ENCODE peak calls at places on chromosomes 7 and 10, in ten cellular contexts. L is astrocyte of the spinal cord, O is dorsolateral prefrontal cortex, I is DND-41, U is left ventricle myocardium inferior, A is nephron progenitor cell, T is brain microvascular endothelial cell, Z is thyroid gland, B is AG09319, N is NB4. M is an unnamed sample.

GRCh38 chr10:126902157-126902556 is 3.1 kb upstream of the DOCK1 start:
- DNase-seq in U (no peak), B (peak), N (no peak), T (peak), A (no peak), O (no peak), I (no peak), Z (no peak), L (peak), M (no peak)

GRCh38 chr7:117645456-117646181 is 165.8 kb downstream of the CFTR start:
- DNase-seq in Z (no peak), N (peak), O (no peak), B (peak), T (peak), I (no peak), A (no peak), L (peak), U (no peak), M (no peak)

GRCh38 chr10:11793762-11794479 is 29.2 kb upstream of the PROSER2 start:
- DNase-seq in T (peak), N (no peak), Z (no peak), I (no peak), L (peak), U (no peak), O (no peak), B (no peak), A (no peak), M (no peak)

GRCh38 chr10:131998050-131998844 is 16.5 kb upstream of the BNIP3 start:
- DNase-seq in Z (peak), U (no peak), B (no peak), T (no peak), L (no peak), O (no peak), A (no peak), I (no peak), N (no peak), M (no peak)

GRCh38 chr7:148084138-148084537 is 506.4 kb upstream of the C7orf33 start:
- DNase-seq in B (no peak), N (peak), O (peak), L (peak), A (peak), I (peak), U (no peak), T (peak), Z (peak), M (peak)

GRCh38 chr7:155338632-155339320 is 41.1 kb downstream of the INSIG1 start:
- DNase-seq in N (peak), O (no peak), A (no peak), T (no peak), B (no peak), U (no peak), L (no peak), I (peak), Z (no peak), M (no peak)

GRCh38 chr7:3415730-3416366 is 114.8 kb downstream of the SDK1 start:
- DNase-seq in T (no peak), A (no peak), O (no peak), L (no peak), N (no peak), Z (no peak), I (no peak), U (no peak), B (no peak), M (no peak)

GRCh38 chr10:132536241-132536963 is 1.2 kb upstream of the INPP5A start:
- DNase-seq in N (peak), U (peak), B (no peak), L (no peak), T (no peak), I (no peak), Z (peak), O (peak), A (no peak), M (no peak)

GRCh38 chr7:122970740-122971725 is 24.5 kb downstream of the TAS2R16 start:
- DNase-seq in A (no peak), L (no peak), B (no peak), I (no peak), T (no peak), Z (no peak), U (no peak), O (no peak), N (no peak), M (no peak)

GRCh38 chr10:114073787-114074186 is 30.1 kb downstream of the ADRB1 start:
- DNase-seq in B (no peak), U (no peak), Z (no peak), N (peak), A (no peak), T (no peak), I (peak), L (no peak), O (no peak), M (no peak)

GRCh38 chr10:42975558-42976352 is 101.1 kb upstream of the RET start:
- DNase-seq in I (no peak), O (peak), U (no peak), N (peak), A (no peak), B (no peak), T (no peak), L (no peak), Z (no peak), M (peak)

GRCh38 chr7:156460861-156461632 is 179.5 kb upstream of the RNF32 start:
- DNase-seq in Z (no peak), I (no peak), U (no peak), B (no peak), A (peak), N (no peak), L (no peak), O (no peak), T (no peak), M (no peak)

GRCh38 chr7:96244244-96244991 is 77.5 kb downstream of the SLC25A13 start:
- DNase-seq in Z (no peak), L (no peak), N (no peak), T (no peak), I (no peak), B (no peak), A (no peak), U (no peak), O (no peak), M (no peak)

GRCh38 chr10:90458571-90458970 is 399.3 kb downstream of the HTR7 start:
- DNase-seq in I (peak), O (no peak), Z (no peak), T (no peak), N (no peak), L (no peak), U (no peak), B (no peak), A (no peak), M (no peak)

GRCh38 chr7:100612730-100613446 is 548 bp downstream of the MOSPD3 start:
- DNase-seq in I (peak), U (no peak), A (peak), N (peak), B (no peak), O (no peak), L (peak), Z (peak), T (no peak), M (no peak)

GRCh38 chr10:87750001-87750651 is 67.9 kb downstream of the ATAD1 start:
- DNase-seq in I (no peak), A (no peak), L (peak), B (peak), O (no peak), U (no peak), Z (no peak), N (peak), T (no peak), M (no peak)

GRCh38 chr10:114507449-114507848 is 103.1 kb upstream of the AFAP1L2 start:
- DNase-seq in T (no peak), I (no peak), L (no peak), U (peak), N (no peak), O (no peak), B (no peak), A (no peak), Z (peak), M (peak)

GRCh38 chr10:108970016-108970415 is 953.3 kb downstream of the XPNPEP1 start:
- DNase-seq in L (peak), O (no peak), I (peak), U (no peak), B (no peak), T (no peak), N (peak), A (peak), Z (no peak), M (no peak)

GRCh38 chr10:124669824-124670654 is 74.1 kb downstream of the FAM53B start:
- DNase-seq in B (no peak), N (no peak), Z (peak), A (no peak), T (no peak), O (no peak), U (no peak), L (no peak), I (no peak), M (no peak)

GRCh38 chr10:124672181-124672638 is 72.0 kb downstream of the FAM53B start:
- DNase-seq in O (peak), N (no peak), Z (no peak), A (no peak), L (no peak), U (no peak), B (no peak), T (no peak), I (no peak), M (no peak)

GRCh38 chr10:124670849-124671248 is 73.3 kb downstream of the FAM53B start:
- DNase-seq in T (no peak), Z (no peak), N (no peak), B (no peak), U (no peak), L (no peak), O (peak), A (no peak), I (peak), M (no peak)

GRCh38 chr10:124669141-124669823 is 74.9 kb downstream of the FAM53B start:
- DNase-seq in N (no peak), O (no peak), B (no peak), L (no peak), Z (no peak), T (no peak), A (no peak), I (no peak), U (no peak), M (no peak)

GRCh38 chr10:124671486-124672075 is 72.6 kb downstream of the FAM53B start:
- DNase-seq in O (peak), Z (no peak), N (peak), I (no peak), L (no peak), B (no peak), T (no peak), A (peak), U (peak), M (no peak)
- TF ChIP-seq CTCF in O (peak), Z (no peak), N (peak), I (no peak), L (no peak), B (no peak), T (peak), A (peak), U (peak), M (no peak)

GRCh38 chr7:71752171-71752935 is 620.4 kb downstream of the GALNT17 start:
- DNase-seq in A (peak), Z (peak), T (peak), O (peak), B (no peak), U (peak), N (peak), L (no peak), I (peak), M (peak)
- TF ChIP-seq CTCF in A (peak), Z (peak), T (peak), O (peak), B (peak), U (peak), N (peak), L (peak), I (peak), M (no peak)

DNA sequence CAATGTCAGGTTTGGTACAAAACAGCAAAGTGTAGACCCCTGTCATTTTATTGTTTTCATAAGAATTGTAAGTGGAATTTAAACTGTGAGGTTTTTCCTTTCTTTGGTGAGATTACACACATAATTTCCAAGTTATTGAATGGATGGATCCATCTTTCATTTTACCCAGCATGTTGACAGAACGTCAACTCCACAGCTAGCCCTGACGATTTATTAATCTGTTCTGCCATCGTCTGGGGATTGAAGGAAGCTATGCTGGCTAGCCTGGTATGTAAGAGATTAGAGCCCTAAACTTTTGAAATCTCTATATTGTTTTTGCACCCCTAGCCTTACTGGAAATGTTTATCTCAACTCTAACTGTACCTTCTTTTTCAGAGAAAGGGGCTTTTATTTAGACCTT is 8.6 kb downstream of the WNT16 start:
- DNase-seq in A (no peak), I (no peak), T (no peak), L (no peak), B (no peak), N (no peak), Z (no peak), O (no peak), U (no peak), M (no peak)
- TF ChIP-seq CTCF in A (no peak), I (peak), T (peak), L (peak), B (peak), N (no peak), Z (no peak), O (no peak), U (peak), M (no peak)

GRCh38 chr7:30625283-30625682 is 30.6 kb downstream of the GARS1 start:
- DNase-seq in Z (no peak), L (no peak), N (no peak), U (no peak), T (no peak), O (no peak), A (no peak), B (no peak), I (no peak), M (no peak)
- TF ChIP-seq CTCF in Z (no peak), L (no peak), N (no peak), U (peak), T (no peak), O (no peak), A (no peak), B (no peak), I (peak), M (no peak)

DNA sequence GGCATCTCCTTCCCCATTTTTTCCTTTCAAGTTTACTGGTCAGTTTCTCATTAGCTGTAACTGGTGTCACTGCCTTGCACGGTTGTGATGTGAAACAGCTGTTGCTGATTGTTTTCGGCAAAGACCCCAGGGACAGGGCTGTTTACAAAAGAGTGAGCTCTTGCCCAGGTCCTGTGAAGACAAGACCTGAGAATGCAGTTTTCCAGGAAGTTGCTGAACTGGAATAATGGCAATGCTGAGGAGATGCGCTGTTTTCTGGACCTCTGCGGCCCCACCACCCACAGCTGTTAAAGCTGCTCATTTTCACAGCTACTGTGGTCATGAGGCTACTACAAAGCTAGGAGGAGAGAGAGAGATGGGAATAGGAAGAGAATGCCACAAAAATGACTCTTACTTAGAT is 116.6 kb upstream of the RSU1 start:
- DNase-seq in N (no peak), O (no peak), U (no peak), T (no peak), L (no peak), Z (no peak), B (no peak), I (no peak), A (no peak), M (peak)
- TF ChIP-seq CTCF in N (no peak), O (no peak), U (no peak), T (no peak), L (no peak), Z (no peak), B (no peak), I (no peak), A (no peak), M (no peak)

GRCh38 chr10:122838880-122839279 is 6.8 kb downstream of the CUZD1 start:
- DNase-seq in T (no peak), A (no peak), B (no peak), N (no peak), L (no peak), I (no peak), Z (no peak), O (no peak), U (no peak), M (no peak)

GRCh38 chr10:122844146-122844545 is 1.5 kb downstream of the CUZD1 start:
- DNase-seq in Z (no peak), N (no peak), I (no peak), B (no peak), U (no peak), T (no peak), A (no peak), L (no peak), O (no peak), M (no peak)

GRCh38 chr10:122835908-122836307 is 9.7 kb downstream of the CUZD1 start:
- DNase-seq in U (no peak), T (no peak), L (no peak), A (no peak), I (no peak), B (no peak), O (no peak), Z (no peak), N (no peak), M (no peak)

GRCh38 chr10:122841569-122841968 is 4.1 kb downstream of the CUZD1 start:
- DNase-seq in I (no peak), B (no peak), N (no peak), Z (no peak), L (no peak), U (no peak), O (no peak), A (no peak), T (no peak), M (no peak)

DNA sequence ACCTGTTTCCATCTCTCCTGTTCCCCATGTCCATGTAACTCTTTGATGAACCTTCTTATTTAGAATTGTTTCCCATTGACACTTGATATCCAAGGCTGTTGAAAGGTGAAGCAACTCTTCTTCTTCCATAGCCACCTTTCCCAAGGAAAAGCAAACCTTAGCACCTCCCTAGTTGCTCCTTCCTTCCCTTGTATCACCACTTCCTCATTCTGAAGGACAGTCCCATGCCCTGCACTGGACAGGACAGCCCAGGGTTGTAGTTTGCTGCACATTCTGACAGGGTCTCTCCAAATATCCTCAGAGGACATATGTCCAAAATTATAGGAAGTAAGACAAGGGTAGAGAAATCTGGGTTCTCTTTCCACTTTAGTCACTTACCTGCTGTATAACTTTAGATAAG is 6.2 kb downstream of the CUZD1 start:
- DNase-seq in T (no peak), O (no peak), Z (no peak), N (no peak), U (no peak), I (no peak), B (no peak), A (no peak), L (no peak), M (no peak)
- TF ChIP-seq CTCF in T (no peak), O (no peak), Z (no peak), N (no peak), U (no peak), I (no peak), B (no peak), A (no peak), L (no peak), M (no peak)

DNA sequence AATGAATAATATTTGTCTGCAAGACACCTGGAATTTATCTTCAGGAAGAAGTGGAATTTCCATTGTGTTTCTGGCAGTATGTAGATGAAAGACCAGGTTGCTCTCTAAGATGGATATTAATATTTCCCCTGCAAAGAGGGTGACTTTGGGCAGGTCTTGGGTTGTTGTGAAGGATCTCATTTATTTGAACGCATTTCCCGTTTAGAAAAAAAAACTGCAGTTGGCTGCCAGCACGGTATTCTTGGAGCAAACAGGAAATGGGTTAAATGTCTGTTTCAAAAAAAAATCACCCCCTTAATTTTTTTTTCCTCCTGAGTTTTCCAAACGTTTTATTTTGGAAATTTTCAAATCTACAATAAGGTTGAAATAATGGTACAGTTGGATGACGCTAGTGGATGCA is 11.5 kb downstream of the EIF4H start:
- DNase-seq in U (no peak), N (no peak), I (no peak), O (no peak), T (no peak), L (no peak), B (no peak), Z (no peak), A (no peak), M (no peak)
- TF ChIP-seq CTCF in U (no peak), N (no peak), I (no peak), O (no peak), T (no peak), L (no peak), B (no peak), Z (no peak), A (no peak), M (no peak)

DNA sequence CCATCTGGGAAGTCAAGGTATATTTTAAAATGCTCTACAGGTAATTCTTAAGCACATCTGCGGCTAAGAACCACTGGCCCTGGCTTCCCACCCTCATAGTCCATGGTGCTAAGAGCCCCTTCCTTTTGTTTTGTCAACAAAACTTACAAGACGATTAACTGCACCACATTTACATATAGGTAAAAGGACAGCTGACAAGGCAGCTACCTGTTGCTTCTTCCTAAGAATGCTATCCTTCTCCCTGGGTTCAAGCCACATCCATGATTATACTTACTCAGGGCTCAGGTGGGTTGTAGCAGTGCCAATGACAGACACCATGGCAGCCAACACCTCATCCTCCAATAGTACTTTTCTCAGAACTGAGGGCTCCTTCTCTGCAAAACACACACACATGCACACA is 16.3 kb downstream of the ZDHHC16 start:
- DNase-seq in U (no peak), L (no peak), O (no peak), A (no peak), T (no peak), N (no peak), B (no peak), I (no peak), Z (no peak), M (no peak)
- TF ChIP-seq CTCF in U (no peak), L (no peak), O (no peak), A (no peak), T (no peak), N (no peak), B (no peak), I (no peak), Z (no peak), M (no peak)

DNA sequence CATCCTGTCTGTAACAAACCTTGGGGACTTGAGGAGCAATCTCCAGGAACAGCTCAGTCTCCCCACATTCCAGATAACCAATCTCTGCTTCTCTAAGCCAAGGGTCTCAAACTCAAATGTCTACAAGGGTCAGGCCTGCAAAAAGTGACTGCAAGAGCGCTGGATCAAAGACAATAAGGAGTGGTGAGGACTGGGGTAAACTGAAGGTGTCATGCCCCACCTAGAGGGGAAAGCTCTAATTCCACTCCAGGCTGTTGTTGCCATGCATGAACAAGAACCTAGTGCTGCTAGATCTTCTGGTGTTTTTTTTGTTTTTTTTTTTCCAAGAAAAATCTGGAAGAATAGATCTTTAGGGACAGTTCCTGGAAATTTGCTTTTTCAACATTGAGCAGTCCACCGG is 117.9 kb upstream of the MACROH2A2 start:
- DNase-seq in N (peak), Z (no peak), B (no peak), A (no peak), L (no peak), O (no peak), T (no peak), U (no peak), I (no peak), M (no peak)
- TF ChIP-seq CTCF in N (no peak), Z (no peak), B (no peak), A (no peak), L (no peak), O (no peak), T (peak), U (no peak), I (peak), M (no peak)

DNA sequence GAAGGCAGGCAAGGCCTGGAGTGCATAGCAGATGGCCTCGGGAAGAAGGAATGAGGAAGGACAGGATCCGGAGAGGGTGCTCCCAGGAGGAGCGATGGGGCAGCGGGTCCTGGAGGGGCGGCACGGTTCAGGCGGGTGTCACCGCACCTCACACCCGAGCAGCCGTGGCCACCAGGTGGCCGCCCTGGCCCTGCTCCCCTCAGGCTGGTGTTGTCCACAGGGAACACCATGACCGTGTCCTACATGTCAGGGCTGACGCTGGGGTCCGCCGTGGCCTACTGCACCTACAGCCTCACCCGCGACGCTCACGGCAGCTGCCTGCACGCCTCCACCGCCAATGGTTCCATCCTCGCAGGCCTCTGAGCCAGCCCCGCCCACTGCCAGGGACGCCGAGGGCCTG is 19.8 kb downstream of the SLC29A4 start:
- DNase-seq in I (no peak), B (no peak), U (no peak), T (no peak), L (no peak), Z (no peak), O (no peak), N (no peak), A (no peak), M (no peak)
- TF ChIP-seq CTCF in I (no peak), B (no peak), U (no peak), T (no peak), L (no peak), Z (no peak), O (no peak), N (peak), A (no peak), M (no peak)